ENCODE peak calls at places on chromosomes 6 and 20, in seven cellular contexts. W is HCT116; X is OCI-LY7; J is transverse colon; O is effector memory CD4-positive, alpha-beta T cell; Y is lower lobe of right lung; R is BE2C. I is an unnamed sample. For H3K4me1, the result is how much of the 10 kb centered on the place peaks cover.

GRCh38 chr20:29497261-29497671 is 1760.2 kb upstream of the DEFB115 start:
- DNase-seq in W (no peak), X (no peak), J (no peak), O (no peak), Y (peak), R (peak), I (peak)

GRCh38 chr6:150919938-150920337 is 54.4 kb downstream of the MTHFD1L start:
- DNase-seq in W (no peak), X (no peak), J (no peak), O (no peak), Y (no peak), R (no peak), I (no peak)

GRCh38 chr6:137473651-137474050 is 20.5 kb downstream of the OLIG3 start:
- DNase-seq in W (no peak), X (no peak), J (no peak), O (no peak), Y (no peak), R (no peak), I (no peak)

GRCh38 chr6:53244532-53244931 is 95.9 kb upstream of the GCM1 start:
- DNase-seq in W (no peak), X (peak), J (no peak), O (no peak), Y (no peak), R (no peak), I (no peak)

GRCh38 chr20:49984426-49985153 is 1.8 kb downstream of the SNAI1 start:
- DNase-seq in W (no peak), X (no peak), J (no peak), O (no peak), Y (no peak), R (no peak), I (no peak)

GRCh38 chr6:157951828-157952227 is 29.8 kb upstream of the SYNJ2 start:
- DNase-seq in W (no peak), X (no peak), J (peak), O (no peak), Y (no peak), R (no peak), I (no peak)

GRCh38 chr20:8196096-8196495 is 64.0 kb downstream of the PLCB1 start:
- DNase-seq in W (no peak), X (no peak), J (no peak), O (no peak), Y (no peak), R (no peak), I (no peak)

GRCh38 chr20:25739615-25740320 is 43.1 kb upstream of the ZNF337 start:
- DNase-seq in W (no peak), X (no peak), J (no peak), O (no peak), Y (no peak), R (no peak), I (no peak)

GRCh38 chr6:44805239-44805849 is 417.8 kb downstream of the CDC5L start:
- DNase-seq in W (no peak), X (no peak), J (no peak), O (no peak), Y (no peak), R (no peak), I (no peak)

GRCh38 chr6:12528581-12529363 is 187.8 kb upstream of the PHACTR1 start:
- DNase-seq in W (no peak), X (no peak), J (peak), O (no peak), Y (no peak), R (peak), I (no peak)

GRCh38 chr6:18269717-18270116 is 5.4 kb upstream of the DEK start:
- DNase-seq in W (no peak), X (no peak), J (no peak), O (no peak), Y (no peak), R (no peak), I (no peak)

GRCh38 chr6:143940011-143940597 is 68.0 kb downstream of the PLAGL1 start:
- DNase-seq in W (peak), X (peak), J (peak), O (peak), Y (no peak), R (peak), I (peak)

GRCh38 chr6:139007428-139007827 is 19.4 kb upstream of the REPS1 start:
- DNase-seq in W (no peak), X (peak), J (no peak), O (no peak), Y (no peak), R (no peak), I (no peak)

GRCh38 chr20:34215711-34216381 is 25.4 kb upstream of the ASIP start:
- DNase-seq in W (peak), X (no peak), J (peak), O (no peak), Y (peak), R (peak), I (peak)

GRCh38 chr6:159106627-159107241 is 61.9 kb upstream of the TAGAP start:
- DNase-seq in W (peak), X (peak), J (peak), O (peak), Y (peak), R (peak), I (peak)

GRCh38 chr6:44564906-44565524 is 177.5 kb downstream of the CDC5L start:
- DNase-seq in W (no peak), X (no peak), J (no peak), O (no peak), Y (peak), R (no peak), I (no peak)

GRCh38 chr20:58551631-58552030 is 36.4 kb upstream of the APCDD1L start:
- DNase-seq in W (no peak), X (no peak), J (no peak), O (no peak), Y (no peak), R (no peak), I (peak)

GRCh38 chr6:97240222-97240621 is 42.8 kb downstream of the MMS22L start:
- DNase-seq in W (no peak), X (no peak), J (no peak), O (no peak), Y (no peak), R (no peak), I (no peak)

GRCh38 chr6:85252552-85252951 is 197.3 kb upstream of the NT5E start:
- DNase-seq in W (no peak), X (no peak), J (no peak), O (no peak), Y (no peak), R (no peak), I (no peak)

GRCh38 chr6:31874084-31874670 is 4.6 kb downstream of the SLC44A4 start:
- DNase-seq in W (no peak), X (no peak), J (no peak), O (no peak), Y (no peak), R (no peak), I (no peak)

GRCh38 chr6:72976389-72976900 is 248.9 kb downstream of the KHDC1L start:
- DNase-seq in W (no peak), X (no peak), J (no peak), O (no peak), Y (no peak), R (no peak), I (no peak)

GRCh38 chr6:163543311-163543710 is 128.8 kb downstream of the QKI start:
- DNase-seq in W (no peak), X (no peak), J (no peak), O (no peak), Y (no peak), R (no peak), I (no peak)

GRCh38 chr6:123295181-123295580 is 299.1 kb downstream of the CLVS2 start:
- DNase-seq in W (no peak), X (no peak), J (no peak), O (no peak), Y (no peak), R (no peak), I (no peak)
- H3K4me1 ChIP-seq in W (under half), X (under half), J (under half), O (under half), Y (under half), R (under half), I (under half)

DNA sequence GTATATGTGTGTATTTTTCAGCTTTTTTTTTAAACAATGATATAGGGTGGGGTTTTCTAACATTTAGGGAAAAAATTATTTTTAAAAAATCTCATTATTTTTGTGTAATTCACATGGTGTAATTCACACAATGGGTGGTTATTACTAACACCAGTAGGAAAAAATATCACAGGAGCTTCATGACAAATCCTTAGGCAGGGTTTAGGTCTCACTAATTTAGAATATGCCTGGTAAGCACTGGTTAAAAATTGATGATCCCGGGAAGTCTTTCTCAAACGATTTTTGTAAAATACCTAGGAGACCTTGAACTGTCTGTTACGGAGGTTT is 29.5 kb upstream of the ZNF217 start:
- DNase-seq in W (no peak), X (no peak), J (no peak), O (no peak), Y (no peak), R (no peak), I (no peak)
- H3K4me1 ChIP-seq in W (half or more), X (half or more), J (under half), O (under half), Y (under half), R (under half), I (under half)

GRCh38 chr20:3161316-3162079 is 1.8 kb upstream of the FASTKD5 start:
- DNase-seq in W (no peak), X (no peak), J (no peak), O (no peak), Y (no peak), R (no peak), I (no peak)
- H3K4me1 ChIP-seq in W (under half), X (under half), J (under half), O (under half), Y (under half), R (under half), I (under half)

DNA sequence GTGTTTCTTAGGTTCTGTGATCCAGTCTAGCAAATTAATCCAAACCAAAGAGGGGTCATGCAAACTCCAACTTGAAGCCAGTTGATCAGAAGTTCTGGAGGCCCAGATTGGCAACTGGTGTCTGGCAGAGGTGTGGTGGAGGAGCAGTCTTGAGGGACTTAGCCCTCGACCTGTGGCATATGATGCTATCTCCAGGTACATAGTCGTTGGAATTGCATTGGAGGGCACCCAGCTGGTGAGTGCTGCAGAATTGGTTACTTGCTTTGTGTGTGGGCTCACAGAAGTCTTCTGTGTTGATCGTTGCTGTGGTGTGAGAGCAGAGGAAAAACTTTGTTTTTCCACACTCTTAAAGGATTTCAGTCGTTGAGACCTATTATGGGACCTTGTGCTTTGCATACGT is 7.7 kb downstream of the PANK2 start:
- DNase-seq in W (no peak), X (no peak), J (no peak), O (no peak), Y (no peak), R (no peak), I (no peak)
- H3K4me1 ChIP-seq in W (under half), X (half or more), J (under half), O (under half), Y (half or more), R (under half), I (half or more)

DNA sequence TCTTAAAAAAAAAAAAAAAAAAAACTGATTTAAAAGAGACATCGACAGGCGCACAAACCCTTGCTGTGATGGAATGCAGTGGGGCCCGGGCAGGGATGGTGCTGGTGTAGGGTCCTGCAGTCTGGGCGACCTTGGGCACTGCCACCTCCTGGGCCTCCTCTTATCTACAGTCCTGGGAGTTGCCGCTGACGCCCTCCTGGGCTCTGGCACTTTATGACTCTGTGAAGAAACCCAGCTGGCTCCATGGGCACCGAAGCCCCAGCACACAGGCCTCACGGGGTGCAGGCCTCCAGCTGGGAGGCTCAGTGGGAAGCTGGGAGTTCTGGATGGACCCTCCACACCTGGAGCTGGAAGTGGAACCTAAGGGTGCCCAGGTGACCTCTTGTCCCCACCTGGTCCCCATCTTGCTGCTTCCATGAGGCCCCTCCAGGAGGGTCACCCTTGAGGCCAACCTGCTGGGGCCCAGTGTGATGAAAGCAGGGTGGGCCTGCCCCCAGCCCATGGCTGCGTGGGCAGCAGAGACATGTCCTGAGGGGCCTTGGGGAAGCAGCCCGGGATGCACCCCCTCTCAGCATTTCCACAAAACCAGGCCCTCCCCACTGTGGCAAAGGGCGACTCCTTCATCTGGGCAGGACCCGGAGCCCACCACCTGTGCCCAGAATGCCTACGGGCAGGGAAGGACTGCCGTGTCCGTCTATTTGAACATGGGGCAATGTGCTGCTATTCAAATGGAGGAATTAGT is 104.9 kb downstream of the ASXL1 start:
- DNase-seq in W (no peak), X (no peak), J (peak), O (no peak), Y (no peak), R (no peak), I (peak)
- H3K4me1 ChIP-seq in W (under half), X (under half), J (half or more), O (under half), Y (under half), R (under half), I (under half)

GRCh38 chr20:54119744-54120143 is 49.4 kb upstream of the BCAS1 start:
- DNase-seq in W (no peak), X (no peak), J (no peak), O (no peak), Y (no peak), R (no peak), I (no peak)

GRCh38 chr20:54118220-54119001 is 48.0 kb upstream of the BCAS1 start:
- DNase-seq in W (no peak), X (no peak), J (no peak), O (no peak), Y (no peak), R (no peak), I (no peak)

GRCh38 chr20:54123587-54124180 is 50.1 kb downstream of the CYP24A1 start:
- DNase-seq in W (peak), X (no peak), J (peak), O (no peak), Y (peak), R (no peak), I (no peak)

GRCh38 chr20:54122681-54123586 is 50.9 kb downstream of the CYP24A1 start:
- DNase-seq in W (no peak), X (no peak), J (no peak), O (no peak), Y (no peak), R (no peak), I (no peak)

GRCh38 chr20:54122189-54122588 is 51.6 kb downstream of the CYP24A1 start:
- DNase-seq in W (no peak), X (no peak), J (no peak), O (no peak), Y (no peak), R (no peak), I (no peak)
- H3K4me1 ChIP-seq in W (half or more), X (under half), J (under half), O (under half), Y (under half), R (under half), I (under half)

I was measured in testis.